ENCODE peak calls at places on chromosomes 3 and 15, in seven cellular contexts. One of them, this sample, is unnamed.

GRCh38 chr15:70096215-70096974 is 1.3 kb downstream of the TLE3 start:
- DNase-seq in GM12891: no peak
- DNase-seq in right lobe of liver: peak
- DNase-seq in HepG2: no peak
- DNase-seq in prostate gland: peak
- DNase-seq in H54: peak
- DNase-seq in uterus: peak
- DNase-seq in this sample: no peak

GRCh38 chr3:138939563-138940241 is 7.2 kb downstream of the FOXL2 start:
- DNase-seq in GM12891: no peak
- DNase-seq in right lobe of liver: no peak
- DNase-seq in HepG2: no peak
- DNase-seq in prostate gland: no peak
- DNase-seq in H54: no peak
- DNase-seq in uterus: no peak
- DNase-seq in this sample: no peak

GRCh38 chr3:48519244-48519643 is 15.3 kb upstream of the SHISA5 start:
- DNase-seq in GM12891: no peak
- DNase-seq in right lobe of liver: no peak
- DNase-seq in HepG2: no peak
- DNase-seq in prostate gland: no peak
- DNase-seq in H54: no peak
- DNase-seq in uterus: no peak
- DNase-seq in this sample: no peak

GRCh38 chr3:138938877-138939562 is 7.9 kb downstream of the FOXL2 start:
- DNase-seq in GM12891: no peak
- DNase-seq in right lobe of liver: no peak
- DNase-seq in HepG2: no peak
- DNase-seq in prostate gland: no peak
- DNase-seq in H54: no peak
- DNase-seq in uterus: no peak
- DNase-seq in this sample: no peak

GRCh38 chr15:43268111-43269105 is 1.7 kb upstream of the TGM5 start:
- DNase-seq in GM12891: no peak
- DNase-seq in right lobe of liver: no peak
- DNase-seq in HepG2: peak
- DNase-seq in prostate gland: no peak
- DNase-seq in H54: no peak
- DNase-seq in uterus: no peak
- DNase-seq in this sample: no peak

GRCh38 chr15:37035349-37035748 is 65.0 kb downstream of the MEIS2 start:
- DNase-seq in GM12891: no peak
- DNase-seq in right lobe of liver: no peak
- DNase-seq in HepG2: peak
- DNase-seq in prostate gland: no peak
- DNase-seq in H54: no peak
- DNase-seq in uterus: no peak
- DNase-seq in this sample: no peak

GRCh38 chr3:64685331-64685799 is 2.4 kb downstream of the ADAMTS9 start:
- DNase-seq in GM12891: no peak
- DNase-seq in right lobe of liver: peak
- DNase-seq in HepG2: no peak
- DNase-seq in prostate gland: peak
- DNase-seq in H54: no peak
- DNase-seq in uterus: peak
- DNase-seq in this sample: no peak

GRCh38 chr3:180420804-180421203 is 181.2 kb upstream of the TTC14 start:
- DNase-seq in GM12891: no peak
- DNase-seq in right lobe of liver: no peak
- DNase-seq in HepG2: no peak
- DNase-seq in prostate gland: no peak
- DNase-seq in H54: no peak
- DNase-seq in uterus: no peak
- DNase-seq in this sample: no peak

GRCh38 chr3:176920806-176921205 is 276.5 kb downstream of the TBL1XR1 start:
- DNase-seq in GM12891: no peak
- DNase-seq in right lobe of liver: no peak
- DNase-seq in HepG2: peak
- DNase-seq in prostate gland: no peak
- DNase-seq in H54: no peak
- DNase-seq in uterus: no peak
- DNase-seq in this sample: peak

GRCh38 chr15:98292442-98293240 is 332.1 kb downstream of the ARRDC4 start:
- DNase-seq in GM12891: peak
- DNase-seq in right lobe of liver: peak
- DNase-seq in HepG2: peak
- DNase-seq in prostate gland: peak
- DNase-seq in H54: peak
- DNase-seq in uterus: no peak
- DNase-seq in this sample: no peak

GRCh38 chr15:39239562-39239961 is 341.3 kb upstream of the THBS1 start:
- DNase-seq in GM12891: no peak
- DNase-seq in right lobe of liver: no peak
- DNase-seq in HepG2: no peak
- DNase-seq in prostate gland: no peak
- DNase-seq in H54: no peak
- DNase-seq in uterus: no peak
- DNase-seq in this sample: no peak

GRCh38 chr3:123752228-123752627 is 131.9 kb downstream of the MYLK start:
- DNase-seq in GM12891: no peak
- DNase-seq in right lobe of liver: no peak
- DNase-seq in HepG2: no peak
- DNase-seq in prostate gland: no peak
- DNase-seq in H54: no peak
- DNase-seq in uterus: no peak
- DNase-seq in this sample: peak

GRCh38 chr15:79593119-79593869 is 161.2 kb downstream of the MINAR1 start:
- DNase-seq in GM12891: no peak
- DNase-seq in right lobe of liver: no peak
- DNase-seq in HepG2: peak
- DNase-seq in prostate gland: no peak
- DNase-seq in H54: no peak
- DNase-seq in uterus: no peak
- DNase-seq in this sample: peak

GRCh38 chr15:29600262-29600661 is 222.0 kb downstream of the TJP1 start:
- DNase-seq in GM12891: no peak
- DNase-seq in right lobe of liver: no peak
- DNase-seq in HepG2: no peak
- DNase-seq in prostate gland: no peak
- DNase-seq in H54: no peak
- DNase-seq in uterus: no peak
- DNase-seq in this sample: no peak

GRCh38 chr3:16808393-16809107 is 76.2 kb upstream of the PLCL2 start:
- DNase-seq in GM12891: no peak
- DNase-seq in right lobe of liver: no peak
- DNase-seq in HepG2: no peak
- DNase-seq in prostate gland: no peak
- DNase-seq in H54: no peak
- DNase-seq in uterus: no peak
- DNase-seq in this sample: peak

GRCh38 chr15:79373068-79373467 is 59.1 kb upstream of the MINAR1 start:
- DNase-seq in GM12891: no peak
- DNase-seq in right lobe of liver: no peak
- DNase-seq in HepG2: no peak
- DNase-seq in prostate gland: no peak
- DNase-seq in H54: no peak
- DNase-seq in uterus: no peak
- DNase-seq in this sample: no peak

GRCh38 chr15:38536201-38536676 is 28.4 kb downstream of the RASGRP1 start:
- DNase-seq in GM12891: no peak
- DNase-seq in right lobe of liver: no peak
- DNase-seq in HepG2: no peak
- DNase-seq in prostate gland: no peak
- DNase-seq in H54: no peak
- DNase-seq in uterus: peak
- DNase-seq in this sample: peak

GRCh38 chr3:50370594-50370993 is 11.3 kb upstream of the TMEM115 start:
- DNase-seq in GM12891: no peak
- DNase-seq in right lobe of liver: no peak
- DNase-seq in HepG2: no peak
- DNase-seq in prostate gland: no peak
- DNase-seq in H54: no peak
- DNase-seq in uterus: no peak
- DNase-seq in this sample: no peak

GRCh38 chr3:141076821-141077571 is 25.8 kb downstream of the SPSB4 start:
- DNase-seq in GM12891: no peak
- DNase-seq in right lobe of liver: peak
- DNase-seq in HepG2: no peak
- DNase-seq in prostate gland: no peak
- DNase-seq in H54: no peak
- DNase-seq in uterus: peak
- DNase-seq in this sample: no peak

DNA sequence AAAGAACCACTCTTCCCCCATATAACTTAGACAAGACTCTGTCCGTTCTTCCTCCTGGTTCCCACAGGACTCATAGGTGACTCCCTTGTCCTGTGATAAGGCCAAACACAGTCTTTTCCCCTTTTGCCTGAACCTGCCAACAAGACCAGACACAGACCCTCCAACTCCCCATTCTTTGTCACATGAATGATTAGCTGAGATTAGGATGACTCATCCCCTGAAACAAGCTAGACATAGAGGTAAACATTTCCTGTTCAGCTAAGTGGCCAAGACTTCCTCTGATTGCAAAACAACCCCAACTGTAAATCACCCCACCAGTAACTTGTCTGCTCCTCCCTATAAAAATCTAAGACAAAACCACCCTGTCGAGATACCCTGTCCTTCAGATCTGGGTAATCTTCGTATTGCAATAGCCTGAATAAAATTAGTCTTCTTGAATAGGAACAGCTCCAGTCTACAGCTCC is 11.4 kb upstream of the HTR3E start:
- DNase-seq in GM12891: no peak
- DNase-seq in right lobe of liver: no peak
- DNase-seq in HepG2: no peak
- DNase-seq in prostate gland: no peak
- DNase-seq in H54: no peak
- DNase-seq in uterus: no peak
- DNase-seq in this sample: no peak
- TF ChIP-seq POLR2A in GM12891: no peak
- TF ChIP-seq POLR2A in right lobe of liver: no peak
- TF ChIP-seq POLR2A in HepG2: no peak
- TF ChIP-seq POLR2A in prostate gland: no peak
- TF ChIP-seq POLR2A in H54: no peak
- TF ChIP-seq POLR2A in uterus: no peak
- TF ChIP-seq POLR2A in this sample: no peak

DNA sequence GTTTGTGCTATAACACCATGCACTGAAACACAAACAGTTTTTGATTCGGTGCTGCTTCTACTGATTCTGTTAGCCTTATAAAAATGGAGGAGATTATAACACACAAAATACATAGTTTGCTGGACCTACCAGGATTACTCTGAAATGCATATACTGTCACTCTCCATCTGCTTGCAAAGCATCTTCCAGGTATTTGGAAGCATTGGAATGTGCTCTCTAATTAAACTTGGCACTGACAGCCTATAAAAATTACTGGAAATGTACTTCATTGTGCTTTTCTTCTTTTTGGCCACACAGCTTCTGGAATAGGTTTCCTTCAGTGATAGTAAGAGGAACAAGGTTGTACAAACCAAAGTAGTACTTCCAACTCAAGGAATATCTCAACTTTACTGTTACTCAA is 376.1 kb downstream of the UNC13C start:
- DNase-seq in GM12891: no peak
- DNase-seq in right lobe of liver: no peak
- DNase-seq in HepG2: no peak
- DNase-seq in prostate gland: no peak
- DNase-seq in H54: no peak
- DNase-seq in uterus: no peak
- DNase-seq in this sample: no peak
- TF ChIP-seq POLR2A in GM12891: no peak
- TF ChIP-seq POLR2A in right lobe of liver: no peak
- TF ChIP-seq POLR2A in HepG2: no peak
- TF ChIP-seq POLR2A in prostate gland: no peak
- TF ChIP-seq POLR2A in H54: no peak
- TF ChIP-seq POLR2A in uterus: no peak
- TF ChIP-seq POLR2A in this sample: no peak

GRCh38 chr3:196317702-196318467 is at the start of gene DYNLT2B:
- DNase-seq in GM12891: peak
- DNase-seq in right lobe of liver: peak
- DNase-seq in HepG2: peak
- DNase-seq in prostate gland: peak
- DNase-seq in H54: peak
- DNase-seq in uterus: peak
- DNase-seq in this sample: peak
- TF ChIP-seq POLR2A in GM12891: peak
- TF ChIP-seq POLR2A in right lobe of liver: peak
- TF ChIP-seq POLR2A in HepG2: peak
- TF ChIP-seq POLR2A in prostate gland: peak
- TF ChIP-seq POLR2A in H54: peak
- TF ChIP-seq POLR2A in uterus: peak
- TF ChIP-seq POLR2A in this sample: peak

GRCh38 chr3:43076857-43077256 is 29.0 kb downstream of the POMGNT2 start:
- DNase-seq in GM12891: no peak
- DNase-seq in right lobe of liver: no peak
- DNase-seq in HepG2: no peak
- DNase-seq in prostate gland: no peak
- DNase-seq in H54: no peak
- DNase-seq in uterus: no peak
- DNase-seq in this sample: no peak

GRCh38 chr3:43075904-43076661 is 29.8 kb downstream of the POMGNT2 start:
- DNase-seq in GM12891: no peak
- DNase-seq in right lobe of liver: no peak
- DNase-seq in HepG2: no peak
- DNase-seq in prostate gland: no peak
- DNase-seq in H54: no peak
- DNase-seq in uterus: no peak
- DNase-seq in this sample: no peak

GRCh38 chr3:43074482-43074881 is 31.4 kb downstream of the POMGNT2 start:
- DNase-seq in GM12891: no peak
- DNase-seq in right lobe of liver: no peak
- DNase-seq in HepG2: no peak
- DNase-seq in prostate gland: no peak
- DNase-seq in H54: no peak
- DNase-seq in uterus: no peak
- DNase-seq in this sample: no peak

GRCh38 chr3:43073836-43074220 is 32.1 kb downstream of the POMGNT2 start:
- DNase-seq in GM12891: no peak
- DNase-seq in right lobe of liver: no peak
- DNase-seq in HepG2: no peak
- DNase-seq in prostate gland: no peak
- DNase-seq in H54: no peak
- DNase-seq in uterus: no peak
- DNase-seq in this sample: no peak

DNA sequence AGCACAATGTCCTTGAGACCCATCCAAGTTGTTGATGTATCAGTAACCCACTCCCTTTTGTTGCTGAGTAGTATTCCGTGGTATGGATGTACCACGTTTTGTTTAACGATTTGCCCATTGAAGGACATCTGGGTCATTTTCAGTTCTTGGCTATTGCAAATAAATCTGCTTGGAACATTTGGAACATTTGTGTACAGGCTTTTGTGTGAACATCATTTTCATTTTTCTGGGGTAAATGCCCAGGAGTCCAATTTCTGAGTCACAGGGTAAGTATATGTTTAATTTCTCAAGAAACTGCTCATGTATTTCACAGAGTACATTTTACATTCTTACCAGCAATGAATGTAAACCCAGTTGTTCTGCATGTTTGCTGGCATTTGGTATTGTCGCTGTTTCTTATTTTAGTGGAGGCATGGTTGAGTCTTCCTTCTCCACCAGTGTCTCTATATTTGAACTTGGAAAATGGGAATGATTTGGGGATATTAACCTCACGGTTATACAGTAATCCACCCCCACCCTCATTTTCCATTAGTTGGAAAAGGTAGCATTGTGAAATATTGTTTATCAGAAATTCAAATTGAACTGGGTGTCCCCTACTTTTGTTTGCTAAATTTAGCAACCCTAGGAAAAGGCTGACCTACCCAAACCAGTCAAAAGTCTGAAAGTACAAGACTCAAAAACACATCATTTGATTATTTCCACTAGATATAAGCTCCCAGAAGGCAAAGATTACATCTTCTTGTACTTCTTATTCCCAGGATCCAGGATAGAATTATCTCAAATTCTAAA is 30.8 kb downstream of the POMGNT2 start:
- DNase-seq in GM12891: no peak
- DNase-seq in right lobe of liver: no peak
- DNase-seq in HepG2: no peak
- DNase-seq in prostate gland: no peak
- DNase-seq in H54: no peak
- DNase-seq in uterus: no peak
- DNase-seq in this sample: no peak
- TF ChIP-seq POLR2A in GM12891: no peak
- TF ChIP-seq POLR2A in right lobe of liver: no peak
- TF ChIP-seq POLR2A in HepG2: no peak
- TF ChIP-seq POLR2A in prostate gland: no peak
- TF ChIP-seq POLR2A in H54: no peak
- TF ChIP-seq POLR2A in uterus: no peak
- TF ChIP-seq POLR2A in this sample: no peak

This sample was measured in esophagus muscularis mucosa.